ENCODE peak calls at places on chromosomes 7 and 10, in ten cellular contexts. T is germinal center; D is AML-193; Y is SK-N-SH; N is CD4-positive, alpha-beta T cell; O is GM23338; Q is mesenchymal stem cell; S is GM04504; F is stimulated activated CD4-positive, alpha-beta T cell treated with anti-CD3 and anti-CD28 coated beads, Interleukin-15, amount 100 ng/mL, for 48 hours; P is globus pallidus. X is an unnamed sample.

GRCh38 chr7:145293120-145293792 is 457.4 kb upstream of the TPK1 start:
- DNase-seq in S (no peak), T (no peak), N (no peak), O (no peak), F (no peak), P (no peak), Q (no peak), D (no peak), Y (no peak), X (no peak)

GRCh38 chr7:141533149-141533949 is 17.9 kb upstream of the AGK start:
- DNase-seq in D (peak; percentile 60), Y (peak; percentile 77), F (no peak), N (peak; percentile 60), S (peak; percentile 43), Q (peak; percentile 72), T (peak; percentile 63), P (peak; percentile 85), O (peak; percentile 96), X (peak; percentile 45)

GRCh38 chr7:40234046-40234445 is 99.2 kb downstream of the SUGCT start:
- DNase-seq in Y (no peak), S (no peak), D (no peak), F (no peak), T (no peak), Q (no peak), P (no peak), N (no peak), O (peak; percentile 2), X (no peak)

GRCh38 chr7:55157347-55158105 is 138.7 kb downstream of the EGFR start:
- DNase-seq in Y (no peak), N (no peak), Q (no peak), S (no peak), O (no peak), T (no peak), P (no peak), D (no peak), F (no peak), X (no peak)

GRCh38 chr10:124243702-124244121 is 150.3 kb upstream of the CHST15 start:
- DNase-seq in Y (peak; percentile 85), F (no peak), D (no peak), N (no peak), O (no peak), Q (no peak), P (no peak), T (no peak), S (no peak), X (no peak)

GRCh38 chr7:95608344-95609173 is 12.2 kb upstream of the PDK4 start:
- DNase-seq in S (peak; percentile 99), T (peak; percentile 3), O (peak; percentile 74), D (peak; percentile 89), N (no peak), P (peak; percentile 86), Q (peak; percentile 99), F (no peak), Y (peak; percentile 28), X (no peak)

GRCh38 chr10:82969405-82969804 is 1094.4 kb downstream of the NRG3 start:
- DNase-seq in S (peak; percentile 10), F (no peak), D (peak; percentile 14), Q (peak; percentile 35), T (no peak), Y (peak; percentile 14), N (no peak), P (no peak), O (peak; percentile 36), X (no peak)

GRCh38 chr7:141563956-141564623 is 12.9 kb downstream of the AGK start:
- DNase-seq in D (no peak), S (no peak), F (no peak), O (peak; percentile 71), P (no peak), N (no peak), Y (no peak), Q (no peak), T (no peak), X (no peak)

GRCh38 chr10:49112098-49112497 is 3.2 kb downstream of the VSTM4 start:
- DNase-seq in F (no peak), S (no peak), P (no peak), O (no peak), Q (no peak), T (no peak), D (no peak), N (no peak), Y (no peak), X (no peak)

GRCh38 chr10:71729023-71729649 is 9.6 kb upstream of the C10orf105 start:
- DNase-seq in F (no peak), O (no peak), D (peak; percentile 84), N (no peak), Q (no peak), T (no peak), Y (peak; percentile 79), P (no peak), S (no peak), X (no peak)

GRCh38 chr10:68871731-68872342 is 29.3 kb upstream of the DDX50 start:
- DNase-seq in Q (peak; percentile 96), T (no peak), O (peak; percentile 38), D (no peak), N (no peak), S (peak; percentile 29), F (no peak), Y (peak; percentile 62), P (peak; percentile 12), X (no peak)

X was measured in activated gamma-delta T cell treated with anti-CD3 and anti-CD28 coated beads, Interleukin-2, amount 50 U/mL, for 16 hours.